ENCODE peak calls at places on chromosomes 6 and 20, in eight cellular contexts. V is T-cell; Q is WTC11; F is naive B cell; E is hypothalamus; Y is effector CD8-positive, alpha-beta T cell; O is stimulated activated CD8-positive, alpha-beta memory T cell treated with anti-CD3 and anti-CD28 coated beads, Interleukin-15, amount 100 ng/mL, for 24 hours; U is HuH-7.5. A is an unnamed sample.

GRCh38 chr6:39327516-39327915 is 5.0 kb upstream of the KCNK16 start:
- DNase-seq in V (no peak), Q (no peak), F (no peak), E (no peak), Y (no peak), O (no peak), U (no peak), A (no peak)

GRCh38 chr20:40757087-40757486 is 68.1 kb upstream of the MAFB start:
- DNase-seq in V (no peak), Q (no peak), F (no peak), E (no peak), Y (no peak), O (no peak), U (no peak), A (no peak)

GRCh38 chr6:624979-625378 is 31.9 kb downstream of the HUS1B start:
- DNase-seq in V (no peak), Q (no peak), F (no peak), E (no peak), Y (no peak), O (no peak), U (no peak), A (peak; percentile 40)

GRCh38 chr6:84410377-84410776 is 182.9 kb upstream of the CEP162 start:
- DNase-seq in V (no peak), Q (no peak), F (no peak), E (no peak), Y (no peak), O (no peak), U (no peak), A (no peak)

GRCh38 chr6:128363020-128363419 is 157.4 kb downstream of the PTPRK start:
- DNase-seq in V (no peak), Q (no peak), F (no peak), E (no peak), Y (no peak), O (no peak), U (no peak), A (no peak)

GRCh38 chr6:38671885-38672467 is 31.0 kb downstream of the GLO1 start:
- DNase-seq in V (no peak), Q (no peak), F (peak; percentile 39), E (no peak), Y (no peak), O (no peak), U (peak; percentile 43), A (peak; percentile 75)

GRCh38 chr6:33610779-33611421 is 10.2 kb upstream of the ITPR3 start:
- DNase-seq in V (no peak), Q (no peak), F (no peak), E (no peak), Y (no peak), O (no peak), U (no peak), A (no peak)

GRCh38 chr20:3727333-3728035 is 5.0 kb upstream of the HSPA12B start:
- DNase-seq in V (no peak), Q (no peak), F (no peak), E (no peak), Y (no peak), O (no peak), U (no peak), A (peak; percentile 28)

GRCh38 chr20:20466341-20466879 is 98.5 kb downstream of the INSM1 start:
- DNase-seq in V (no peak), Q (no peak), F (no peak), E (no peak), Y (no peak), O (no peak), U (no peak), A (peak; percentile 81)

GRCh38 chr6:31485063-31485462 is 12.9 kb upstream of the MICB start:
- DNase-seq in V (no peak), Q (no peak), F (no peak), E (no peak), Y (no peak), O (no peak), U (no peak), A (no peak)

GRCh38 chr6:107488875-107489635 is 862 bp upstream of the SOBP start:
- DNase-seq in V (no peak), Q (peak; percentile 78), F (peak; percentile 18), E (no peak), Y (no peak), O (no peak), U (peak; percentile 85), A (peak; percentile 72)

GRCh38 chr20:60220655-60221054 is 262.4 kb downstream of the CDH26 start:
- DNase-seq in V (no peak), Q (no peak), F (no peak), E (no peak), Y (no peak), O (no peak), U (no peak), A (no peak)

GRCh38 chr6:22512716-22513452 is 56.5 kb upstream of the HDGFL1 start:
- DNase-seq in V (no peak), Q (no peak), F (no peak), E (no peak), Y (no peak), O (no peak), U (no peak), A (no peak)

GRCh38 chr6:35058827-35059522 is 82.2 kb downstream of the TCP11 start:
- DNase-seq in V (no peak), Q (no peak), F (no peak), E (no peak), Y (no peak), O (no peak), U (no peak), A (no peak)

GRCh38 chr6:162871966-162872365 is 144.2 kb downstream of the PACRG start:
- DNase-seq in V (no peak), Q (no peak), F (no peak), E (no peak), Y (no peak), O (no peak), U (no peak), A (no peak)

GRCh38 chr6:38508894-38509293 is 130.8 kb downstream of the BTBD9 start:
- DNase-seq in V (no peak), Q (no peak), F (no peak), E (no peak), Y (no peak), O (no peak), U (no peak), A (peak; percentile 20)